ENCODE peak calls at places on chromosomes 3 and 15, in seven cellular contexts. S is IMR-90, P is neuronal stem cell, H is H1, T is mesenchymal stem cell, I is mesendoderm, X is H9. O is an unnamed sample.

GRCh38 chr15:90930861-90931629 is 1.3 kb downstream of the HDDC3 start:
- DNase-seq in S (no peak), P (no peak), H (no peak), T (no peak), I (no peak), X (no peak), O (no peak)

GRCh38 chr15:80512729-80513670 is 108.8 kb downstream of the ARNT2 start:
- DNase-seq in S (no peak), P (no peak), H (no peak), T (no peak), I (no peak), X (no peak), O (peak)

GRCh38 chr3:186280737-186281136 is 81.3 kb downstream of the DGKG start:
- DNase-seq in S (no peak), P (no peak), H (no peak), T (peak), I (no peak), X (no peak), O (no peak)

GRCh38 chr3:190562866-190563525 is 49.1 kb downstream of the IL1RAP start:
- DNase-seq in S (no peak), P (no peak), H (no peak), T (peak), I (no peak), X (no peak), O (peak)

GRCh38 chr15:48318131-48318530 is 13.1 kb upstream of the DUT start:
- DNase-seq in S (no peak), P (peak), H (no peak), T (no peak), I (peak), X (peak), O (no peak)

GRCh38 chr15:57060799-57061198 is 142.4 kb downstream of the TCF12 start:
- DNase-seq in S (peak), P (no peak), H (no peak), T (peak), I (no peak), X (no peak), O (peak)

GRCh38 chr3:22269827-22270226 is 518.8 kb upstream of the ZNF385D start:
- DNase-seq in S (no peak), P (no peak), H (no peak), T (peak), I (no peak), X (no peak), O (no peak)

GRCh38 chr15:60350121-60350520 is 47.7 kb downstream of the ANXA2 start:
- DNase-seq in S (no peak), P (no peak), H (no peak), T (no peak), I (no peak), X (no peak), O (no peak)

GRCh38 chr3:101279162-101279561 is 41.2 kb downstream of the IMPG2 start:
- DNase-seq in S (peak), P (no peak), H (no peak), T (no peak), I (no peak), X (no peak), O (no peak)

GRCh38 chr3:10888523-10889081 is 72.6 kb downstream of the SLC6A11 start:
- DNase-seq in S (no peak), P (no peak), H (no peak), T (no peak), I (no peak), X (no peak), O (no peak)

GRCh38 chr3:126508539-126508938 is 9.0 kb downstream of the UROC1 start:
- DNase-seq in S (no peak), P (no peak), H (no peak), T (no peak), I (no peak), X (no peak), O (no peak)

GRCh38 chr3:43998841-43999805 is 242.6 kb upstream of the TOPAZ1 start:
- DNase-seq in S (no peak), P (peak), H (no peak), T (peak), I (peak), X (peak), O (no peak)

GRCh38 chr3:191076903-191077552 is 122.0 kb upstream of the OSTN start:
- DNase-seq in S (peak), P (no peak), H (no peak), T (no peak), I (no peak), X (no peak), O (no peak)

GRCh38 chr3:189099031-189099471 is 72.7 kb upstream of the TPRG1 start:
- DNase-seq in S (no peak), P (no peak), H (no peak), T (no peak), I (no peak), X (no peak), O (no peak)

GRCh38 chr3:100159564-100160153 is 45.4 kb upstream of the FILIP1L start:
- DNase-seq in S (peak), P (no peak), H (no peak), T (peak), I (no peak), X (no peak), O (no peak)

GRCh38 chr3:15097889-15098288 is 1.1 kb downstream of the RBSN start:
- DNase-seq in S (no peak), P (no peak), H (no peak), T (peak), I (no peak), X (no peak), O (no peak)

GRCh38 chr15:88652456-88653199 is 13.8 kb downstream of the ISG20 start:
- DNase-seq in S (no peak), P (no peak), H (no peak), T (no peak), I (no peak), X (no peak), O (no peak)

GRCh38 chr15:34682673-34683072 is 72.1 kb downstream of the GJD2 start:
- DNase-seq in S (peak), P (no peak), H (no peak), T (no peak), I (no peak), X (no peak), O (no peak)

GRCh38 chr3:53030864-53031445 is 14.9 kb downstream of the SFMBT1 start:
- DNase-seq in S (no peak), P (no peak), H (no peak), T (no peak), I (no peak), X (peak), O (no peak)

GRCh38 chr15:37361621-37362020 is 261.3 kb upstream of the MEIS2 start:
- DNase-seq in S (no peak), P (no peak), H (no peak), T (no peak), I (no peak), X (no peak), O (no peak)

GRCh38 chr15:39304931-39305728 is 275.7 kb upstream of the THBS1 start:
- DNase-seq in S (no peak), P (no peak), H (no peak), T (no peak), I (no peak), X (no peak), O (no peak)

GRCh38 chr3:149080699-149081091 is 5.6 kb downstream of the HLTF start:
- DNase-seq in S (peak), P (no peak), H (no peak), T (peak), I (no peak), X (no peak), O (peak)

GRCh38 chr3:186852994-186853393 is 10.5 kb downstream of the ADIPOQ start:
- DNase-seq in S (no peak), P (no peak), H (no peak), T (no peak), I (no peak), X (no peak), O (no peak)

GRCh38 chr3:126537730-126538281 is 13.9 kb downstream of the CHST13 start:
- DNase-seq in S (no peak), P (no peak), H (no peak), T (no peak), I (no peak), X (peak), O (no peak)

GRCh38 chr3:29240887-29241286 is 40.0 kb upstream of the RBMS3 start:
- DNase-seq in S (no peak), P (no peak), H (no peak), T (no peak), I (no peak), X (no peak), O (no peak)

GRCh38 chr3:29239377-29239776 is 41.5 kb upstream of the RBMS3 start:
- DNase-seq in S (peak), P (no peak), H (no peak), T (peak), I (no peak), X (no peak), O (no peak)

GRCh38 chr3:29241855-29242254 is 39.0 kb upstream of the RBMS3 start:
- DNase-seq in S (no peak), P (no peak), H (no peak), T (no peak), I (no peak), X (no peak), O (no peak)

GRCh38 chr3:29240248-29240647 is 40.6 kb upstream of the RBMS3 start:
- DNase-seq in S (peak), P (no peak), H (peak), T (peak), I (peak), X (no peak), O (peak)

DNA sequence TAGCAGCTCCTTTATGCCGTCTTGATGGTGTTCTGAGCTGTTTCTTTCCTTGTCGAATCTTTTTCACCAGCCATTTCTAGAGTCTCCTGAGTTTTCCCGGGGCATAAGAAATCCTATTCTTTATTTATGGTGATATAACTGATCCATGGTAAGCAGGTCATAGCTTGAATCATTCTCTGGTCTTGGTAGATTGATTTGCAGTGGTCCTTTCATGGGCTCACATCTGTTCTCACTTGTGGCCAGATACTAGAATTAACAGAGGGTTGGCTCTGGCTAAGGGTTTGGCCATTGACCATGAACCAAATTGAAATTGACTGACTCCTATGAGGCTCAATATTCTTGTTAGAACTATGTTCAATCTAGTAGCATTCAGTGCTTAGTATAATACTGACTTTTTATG is 44.4 kb upstream of the RBMS3 start:
- DNase-seq in S (no peak), P (no peak), H (no peak), T (no peak), I (no peak), X (no peak), O (no peak)
- H3K18ac ChIP-seq in S (no peak), P (no peak), H (no peak), T (no peak), I (no peak), X (no peak), O (no peak)

DNA sequence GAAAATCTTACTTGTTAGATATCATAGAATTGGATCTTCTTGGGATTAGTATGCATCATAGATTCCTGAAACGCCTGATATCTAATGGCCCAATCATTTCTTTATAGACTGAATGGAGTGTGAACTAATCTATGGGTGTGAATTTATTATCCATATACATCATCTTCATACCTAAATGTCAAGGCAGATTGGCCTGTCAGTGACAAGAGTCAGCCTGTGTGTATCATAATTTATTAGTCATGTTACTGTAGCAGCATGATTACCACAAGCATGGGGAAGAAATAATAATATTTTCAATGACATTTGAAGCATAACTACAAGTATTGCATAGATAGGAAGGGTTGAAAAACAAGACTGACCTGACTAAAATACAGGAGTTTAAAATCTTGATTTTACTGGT is 235.8 kb downstream of the RAP2B start:
- DNase-seq in S (no peak), P (no peak), H (no peak), T (no peak), I (no peak), X (no peak), O (no peak)
- H3K18ac ChIP-seq in S (no peak), P (no peak), H (no peak), T (no peak), I (no peak), X (no peak), O (no peak)

DNA sequence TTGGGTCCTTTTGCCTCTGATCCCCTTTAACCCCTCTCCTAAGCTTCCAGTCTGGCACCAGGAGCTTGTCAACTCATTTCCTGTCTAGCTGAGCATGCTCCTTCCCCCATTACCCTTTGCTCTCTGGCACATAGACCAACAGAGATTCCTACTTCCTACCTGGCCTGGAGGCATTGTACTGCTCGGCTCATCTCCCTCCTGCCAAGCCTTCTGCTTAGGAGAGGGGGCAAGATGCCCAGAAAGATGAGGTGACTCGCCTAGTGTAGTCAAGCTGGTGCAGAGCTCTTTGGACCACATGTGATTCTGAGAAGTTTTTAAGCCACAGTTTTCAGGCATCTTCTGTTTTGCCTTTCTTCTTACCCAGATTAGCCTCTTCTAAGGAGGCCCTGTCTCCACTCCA is 95.4 kb downstream of the ZNF621 start:
- DNase-seq in S (no peak), P (no peak), H (no peak), T (no peak), I (peak), X (no peak), O (no peak)
- H3K18ac ChIP-seq in S (no peak), P (no peak), H (no peak), T (no peak), I (no peak), X (no peak), O (no peak)

GRCh38 chr3:47901280-47901833 is 98.4 kb downstream of the DHX30 start:
- DNase-seq in S (no peak), P (no peak), H (no peak), T (no peak), I (no peak), X (no peak), O (no peak)
- H3K18ac ChIP-seq in S (no peak), P (no peak), H (no peak), T (no peak), I (no peak), X (no peak), O (no peak)

GRCh38 chr3:78606756-78607155 is 1161.0 kb downstream of the ROBO1 start:
- DNase-seq in S (no peak), P (no peak), H (no peak), T (no peak), I (no peak), X (no peak), O (no peak)
- H3K18ac ChIP-seq in S (no peak), P (no peak), H (no peak), T (no peak), I (no peak), X (no peak), O (no peak)

O was measured in trophoblast cell.